ENCODE peak calls at places on chromosomes 16 and 17, in five cellular contexts. F, J, V, B and Y are unnamed samples.

GRCh38 chr17:10836966-10837599 is 804 bp downstream of the PIRT start:
- DNase-seq in B (no peak), J (no peak), F (peak; percentile 79), V (no peak), Y (no peak)

GRCh38 chr17:6676802-6677157 is 25.2 kb downstream of the C17orf100 start:
- DNase-seq in J (no peak), B (no peak), F (no peak), V (no peak), Y (no peak)

GRCh38 chr16:24853830-24854229 is 8.1 kb downstream of the SLC5A11 start:
- DNase-seq in F (no peak), J (no peak), V (no peak), B (no peak), Y (no peak)

GRCh38 chr17:62670202-62670821 is 42.8 kb downstream of the MRC2 start:
- DNase-seq in V (no peak), B (peak; percentile 90), F (no peak), J (no peak), Y (no peak)

GRCh38 chr17:42016411-42016831 is 818 bp downstream of the DNAJC7 start:
- DNase-seq in B (no peak), V (no peak), F (no peak), J (no peak), Y (no peak)

GRCh38 chr17:31869031-31869430 is 10.0 kb upstream of the COPRS start:
- DNase-seq in V (no peak), B (no peak), F (no peak), J (no peak), Y (no peak)

GRCh38 chr17:81004336-81005015 is 12.8 kb downstream of the CHMP6 start:
- DNase-seq in J (no peak), B (no peak), V (no peak), F (no peak), Y (no peak)

GRCh38 chr17:28747046-28747691 is 3.4 kb downstream of the TRAF4 start:
- DNase-seq in V (no peak), B (peak; percentile 95), J (peak; percentile 82), F (peak; percentile 84), Y (no peak)

GRCh38 chr17:37239690-37240344 is 136.0 kb upstream of the C17orf78 start:
- DNase-seq in F (no peak), J (no peak), V (no peak), B (no peak), Y (no peak)

GRCh38 chr16:49588729-49589384 is 215.3 kb downstream of the C16orf78 start:
- DNase-seq in J (no peak), V (no peak), B (no peak), F (no peak), Y (no peak)

GRCh38 chr17:76716146-76716833 is 5.5 kb upstream of the MXRA7 start:
- DNase-seq in V (no peak), B (peak; percentile 70), J (no peak), F (no peak), Y (peak; percentile 71)

GRCh38 chr17:4366312-4367063 is at the start of gene UBE2G1:
- DNase-seq in B (peak; percentile 97), J (peak; percentile 98), V (peak; percentile 90), F (peak; percentile 99), Y (peak; percentile 98)

GRCh38 chr16:31874354-31875111 is 926 bp downstream of the ZNF267 start:
- DNase-seq in J (no peak), V (no peak), B (no peak), F (peak; percentile 49), Y (peak; percentile 19)

GRCh38 chr17:2213291-2213960 is 90.2 kb downstream of the SMG6 start:
- DNase-seq in V (no peak), B (no peak), F (no peak), J (no peak), Y (no peak)

GRCh38 chr16:86740817-86741799 is 162.8 kb downstream of the FOXL1 start:
- DNase-seq in B (no peak), F (no peak), J (no peak), V (peak; percentile 65), Y (no peak)

GRCh38 chr17:77844681-77845080 is 113.8 kb upstream of the TNRC6C start:
- DNase-seq in F (no peak), V (no peak), B (no peak), J (no peak), Y (no peak)

GRCh38 chr17:50425682-50426471 is at the start of gene ACSF2:
- DNase-seq in B (peak; percentile 72), J (peak; percentile 80), F (peak; percentile 92), V (no peak), Y (peak; percentile 51)

GRCh38 chr17:39028690-39029089 is 61.5 kb upstream of the FBXO47 start:
- DNase-seq in V (no peak), J (no peak), B (no peak), F (no peak), Y (no peak)
- H3K27me3 ChIP-seq in V (no peaks in the 10 kb centered on the region), J (peaks cover 23% of the 10 kb centered on the region), B (no peaks in the 10 kb centered on the region), F (no peaks in the 10 kb centered on the region), Y (peaks cover 4% of the 10 kb centered on the region)

DNA sequence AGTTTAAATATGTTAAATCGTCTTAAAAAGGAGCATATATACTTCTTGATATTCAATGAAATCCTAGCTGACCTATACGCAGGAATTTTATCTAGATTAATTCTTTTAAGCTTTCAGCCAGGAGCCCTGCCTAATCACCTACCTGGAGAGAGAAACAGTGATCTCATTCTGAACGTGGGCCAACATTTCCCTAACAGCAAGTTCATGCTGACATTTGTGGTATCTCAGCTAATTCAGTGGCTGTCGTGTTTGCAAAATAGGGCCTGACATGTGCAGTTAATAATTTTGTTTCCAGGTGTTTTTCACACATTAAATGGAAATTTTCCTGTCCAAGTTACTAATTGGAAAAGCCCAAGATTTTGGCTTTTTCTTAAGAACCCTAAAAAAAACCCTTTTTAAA is 17.4 kb downstream of the KRT24 start:
- DNase-seq in V (no peak), B (no peak), F (no peak), J (no peak), Y (no peak)
- H3K27me3 ChIP-seq in V (peaks cover under 1% of the 10 kb centered on the region), B (no peaks in the 10 kb centered on the region), F (no peaks in the 10 kb centered on the region), J (no peaks in the 10 kb centered on the region), Y (no peaks in the 10 kb centered on the region)

DNA sequence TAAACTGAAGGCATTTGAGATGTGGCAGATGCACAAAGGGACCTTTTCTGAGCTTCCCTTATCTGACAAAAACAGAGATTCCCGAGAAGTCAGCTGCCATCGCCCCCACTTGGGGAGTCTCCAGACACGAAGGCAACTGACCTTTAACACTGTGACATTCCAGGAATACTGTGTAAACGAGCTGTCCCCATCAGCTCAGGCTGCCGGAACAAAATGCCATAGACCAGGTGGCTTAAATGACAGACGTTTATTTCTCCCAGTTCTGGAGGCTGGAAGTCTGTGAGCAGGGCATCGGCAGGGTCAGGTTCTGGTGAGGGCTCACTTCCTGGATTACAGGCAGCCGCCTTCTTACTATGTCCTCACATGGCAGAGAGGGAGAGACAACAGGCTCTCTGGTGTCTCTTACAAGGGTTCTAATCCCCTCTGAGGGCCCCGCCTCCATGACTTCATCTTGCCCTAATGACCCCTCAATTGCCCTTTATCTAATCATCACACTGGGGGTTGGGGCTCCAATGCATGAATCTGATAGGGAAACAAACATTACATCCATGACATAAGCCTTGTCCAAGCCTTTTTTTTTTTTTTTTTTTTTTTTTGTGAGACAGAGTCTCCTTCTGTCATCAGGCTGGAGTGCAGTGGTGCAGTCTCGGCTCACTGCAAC is 178.5 kb upstream of the RPL38 start:
- DNase-seq in J (no peak), B (no peak), F (no peak), V (no peak), Y (no peak)
- H3K27me3 ChIP-seq in J (peaks cover 22% of the 10 kb centered on the region), B (no peaks in the 10 kb centered on the region), F (no peaks in the 10 kb centered on the region), V (no peaks in the 10 kb centered on the region), Y (no peaks in the 10 kb centered on the region)

GRCh38 chr17:13462673-13463124 is 139.0 kb downstream of the HS3ST3A1 start:
- DNase-seq in B (no peak), F (no peak), V (no peak), J (no peak), Y (no peak)
- H3K27me3 ChIP-seq in B (no peaks in the 10 kb centered on the region), F (no peaks in the 10 kb centered on the region), V (no peaks in the 10 kb centered on the region), J (no peaks in the 10 kb centered on the region), Y (no peaks in the 10 kb centered on the region)

GRCh38 chr16:3046506-3047386 is at the start of gene MMP25:
- DNase-seq in V (no peak), J (peak; percentile 32), B (no peak), F (no peak), Y (no peak)
- H3K27me3 ChIP-seq in V (peaks cover 23% of the 10 kb centered on the region), J (peaks cover 87% of the 10 kb centered on the region), B (peaks cover 50% of the 10 kb centered on the region), F (peaks cover 49% of the 10 kb centered on the region), Y (peaks cover 33% of the 10 kb centered on the region)

DNA sequence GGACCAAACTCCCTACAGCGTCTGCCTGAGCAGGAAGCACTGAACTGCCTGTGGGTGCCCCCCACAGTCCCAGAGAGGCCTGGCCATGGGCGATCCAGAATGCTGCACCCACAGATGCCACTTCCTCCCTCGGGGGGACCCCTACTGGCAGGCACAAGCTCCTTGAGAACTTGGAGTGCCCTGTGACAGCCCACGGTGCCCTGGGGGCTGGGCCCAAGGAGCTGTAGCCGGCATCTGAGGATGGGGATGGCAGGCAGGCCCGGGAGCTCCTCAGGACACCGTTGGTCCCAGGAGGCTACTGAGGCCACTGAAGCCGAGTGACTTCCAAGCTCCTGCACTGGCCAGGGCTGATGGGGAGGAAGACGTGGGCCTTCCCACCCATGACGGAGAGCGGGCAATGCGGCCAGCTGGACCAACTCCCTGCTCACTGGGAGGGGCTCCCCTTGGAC is 15.1 kb upstream of the RASD1 start:
- DNase-seq in F (no peak), J (no peak), V (no peak), B (no peak), Y (no peak)
- H3K27me3 ChIP-seq in F (no peaks in the 10 kb centered on the region), J (no peaks in the 10 kb centered on the region), V (no peaks in the 10 kb centered on the region), B (no peaks in the 10 kb centered on the region), Y (no peaks in the 10 kb centered on the region)

GRCh38 chr17:79812969-79813825 is 16.3 kb upstream of the CBX8 start:
- DNase-seq in B (no peak), J (no peak), F (no peak), V (no peak), Y (no peak)
- H3K27me3 ChIP-seq in B (peaks cover 73% of the 10 kb centered on the region), J (peaks cover 99% of the 10 kb centered on the region), F (peaks cover 76% of the 10 kb centered on the region), V (peaks cover 40% of the 10 kb centered on the region), Y (peaks cover 47% of the 10 kb centered on the region)

DNA sequence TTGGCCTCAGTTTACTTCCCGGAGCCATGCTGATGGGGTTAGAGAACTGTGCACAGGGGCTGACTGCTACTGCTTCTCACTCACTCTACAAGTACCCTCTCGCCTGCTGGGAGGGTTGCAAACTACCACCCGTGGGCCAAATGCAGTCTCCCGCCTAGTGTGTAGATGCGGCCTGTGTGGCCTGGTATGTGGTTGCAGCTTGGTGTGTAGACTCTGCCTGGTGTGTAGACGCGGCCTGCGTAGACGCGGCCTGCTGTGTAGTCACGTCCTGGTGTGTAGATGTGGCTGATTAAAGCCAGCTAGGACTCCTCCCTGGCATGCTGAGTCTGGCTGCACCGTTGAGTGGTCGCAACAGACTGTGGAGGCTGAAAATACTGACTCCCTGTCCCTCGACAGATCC is 7.3 kb downstream of the CANT1 start:
- DNase-seq in F (no peak), J (no peak), B (no peak), V (no peak), Y (no peak)
- H3K27me3 ChIP-seq in F (no peaks in the 10 kb centered on the region), J (no peaks in the 10 kb centered on the region), B (no peaks in the 10 kb centered on the region), V (no peaks in the 10 kb centered on the region), Y (no peaks in the 10 kb centered on the region)